ENCODE peak calls at places on chromosomes 11 and 22, in seven cellular contexts. E is GM12892, Z is SK-N-SH, V is K562, S is HepG2, B is H1, D is GM12878. W is an unnamed sample.

GRCh38 chr22:42450862-42451261 is 18.7 kb upstream of the NFAM1 start:
- DNase-seq in E (no peak), Z (no peak), V (no peak), S (no peak), B (no peak), D (no peak), W (no peak)

GRCh38 chr11:77091146-77091940 is 11.3 kb upstream of the OMP start:
- DNase-seq in E (peak), Z (peak), V (peak), S (peak), B (peak), D (no peak), W (peak)

GRCh38 chr11:17734418-17734911 is at the start of gene KCNC1:
- DNase-seq in E (no peak), Z (peak), V (peak), S (no peak), B (peak), D (no peak), W (no peak)

GRCh38 chr11:109426442-109426841 is 4.5 kb downstream of the C11orf87 start:
- DNase-seq in E (no peak), Z (peak), V (no peak), S (no peak), B (no peak), D (no peak), W (no peak)

GRCh38 chr11:86606849-86607481 is 65.5 kb downstream of the ME3 start:
- DNase-seq in E (no peak), Z (no peak), V (no peak), S (no peak), B (no peak), D (no peak), W (no peak)

GRCh38 chr22:17096095-17096494 is 11.3 kb downstream of the IL17RA start:
- DNase-seq in E (no peak), Z (no peak), V (no peak), S (no peak), B (no peak), D (no peak), W (no peak)

GRCh38 chr22:44353063-44353440 is 40.3 kb upstream of the SHISAL1 start:
- DNase-seq in E (no peak), Z (no peak), V (no peak), S (no peak), B (no peak), D (no peak), W (no peak)

GRCh38 chr11:73883856-73884255 is 7.1 kb downstream of the PAAF1 start:
- DNase-seq in E (no peak), Z (no peak), V (no peak), S (no peak), B (no peak), D (no peak), W (no peak)

GRCh38 chr11:114166897-114167323 is 107.4 kb downstream of the ZBTB16 start:
- DNase-seq in E (no peak), Z (no peak), V (no peak), S (no peak), B (no peak), D (no peak), W (no peak)

GRCh38 chr11:71322192-71322735 is 69.9 kb upstream of the SHANK2 start:
- DNase-seq in E (no peak), Z (no peak), V (no peak), S (no peak), B (no peak), D (no peak), W (no peak)

GRCh38 chr22:19905619-19906276 is 35.8 kb upstream of the COMT start:
- DNase-seq in E (no peak), Z (peak), V (no peak), S (no peak), B (no peak), D (no peak), W (no peak)

GRCh38 chr11:43756575-43756974 is 76.0 kb downstream of the HSD17B12 start:
- DNase-seq in E (no peak), Z (no peak), V (no peak), S (no peak), B (no peak), D (no peak), W (no peak)

GRCh38 chr11:34323601-34324000 is 34.2 kb downstream of the ABTB2 start:
- DNase-seq in E (no peak), Z (no peak), V (no peak), S (no peak), B (no peak), D (no peak), W (no peak)

GRCh38 chr11:116053538-116053919 is 549.3 kb upstream of the CADM1 start:
- DNase-seq in E (no peak), Z (no peak), V (no peak), S (no peak), B (no peak), D (no peak), W (no peak)

GRCh38 chr11:44179173-44179572 is 83.7 kb downstream of the EXT2 start:
- DNase-seq in E (no peak), Z (peak), V (no peak), S (no peak), B (no peak), D (no peak), W (no peak)

GRCh38 chr11:75100314-75100713 is 3.6 kb upstream of the OR2AT4 start:
- DNase-seq in E (peak), Z (no peak), V (peak), S (no peak), B (no peak), D (peak), W (peak)

GRCh38 chr11:94171693-94172440 is 43.2 kb downstream of the PANX1 start:
- DNase-seq in E (no peak), Z (peak), V (peak), S (peak), B (peak), D (no peak), W (no peak)

GRCh38 chr22:23410411-23410810 is 169.7 kb downstream of the IGLL1 start:
- DNase-seq in E (no peak), Z (no peak), V (no peak), S (no peak), B (no peak), D (no peak), W (no peak)

GRCh38 chr11:108316061-108316460 is 93.2 kb downstream of the ATM start:
- DNase-seq in E (no peak), Z (no peak), V (no peak), S (no peak), B (no peak), D (no peak), W (no peak)

GRCh38 chr11:6012055-6012668 is 5.4 kb upstream of the OR56A4 start:
- DNase-seq in E (no peak), Z (no peak), V (no peak), S (no peak), B (no peak), D (no peak), W (no peak)

GRCh38 chr11:43508511-43508918 is 149.8 kb downstream of the TTC17 start:
- DNase-seq in E (no peak), Z (no peak), V (no peak), S (no peak), B (no peak), D (no peak), W (no peak)

GRCh38 chr11:127080735-127081134 is 80.2 kb upstream of the KIRREL3 start:
- DNase-seq in E (no peak), Z (no peak), V (no peak), S (no peak), B (no peak), D (no peak), W (no peak)

GRCh38 chr22:19523240-19524169 is 705 bp downstream of the CLDN5 start:
- DNase-seq in E (no peak), Z (peak), V (no peak), S (no peak), B (peak), D (no peak), W (no peak)

DNA sequence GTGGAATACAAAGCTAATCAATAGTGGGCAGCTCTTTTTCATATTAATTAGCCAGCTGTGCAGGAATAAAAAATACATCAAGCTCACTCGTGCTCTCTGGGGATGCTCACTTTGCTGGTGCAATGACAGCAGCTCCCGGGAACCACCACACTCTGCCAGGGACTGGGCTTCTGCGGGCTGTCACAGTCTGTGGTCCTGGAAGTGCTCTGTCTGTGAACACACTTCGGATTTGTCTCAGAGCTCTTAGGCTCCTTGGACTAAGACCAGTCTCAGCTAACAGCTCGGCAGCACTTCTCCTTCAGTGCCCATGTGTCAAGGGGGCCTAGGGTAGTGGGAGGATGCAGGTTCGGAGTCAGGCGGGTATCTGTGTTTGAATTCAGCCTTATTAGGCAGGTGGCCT is 393.5 kb downstream of the TENM4 start:
- DNase-seq in E (no peak), Z (no peak), V (no peak), S (no peak), B (no peak), D (no peak), W (no peak)
- TF ChIP-seq TAF1 in E (no peak), Z (no peak), V (no peak), S (no peak), B (no peak), D (no peak), W (no peak)

GRCh38 chr22:50443801-50444625 is 30.8 kb downstream of the SBF1 start:
- DNase-seq in E (no peak), Z (peak), V (no peak), S (no peak), B (no peak), D (no peak), W (no peak)
- TF ChIP-seq TAF1 in E (no peak), Z (no peak), V (no peak), S (no peak), B (no peak), D (no peak), W (no peak)

DNA sequence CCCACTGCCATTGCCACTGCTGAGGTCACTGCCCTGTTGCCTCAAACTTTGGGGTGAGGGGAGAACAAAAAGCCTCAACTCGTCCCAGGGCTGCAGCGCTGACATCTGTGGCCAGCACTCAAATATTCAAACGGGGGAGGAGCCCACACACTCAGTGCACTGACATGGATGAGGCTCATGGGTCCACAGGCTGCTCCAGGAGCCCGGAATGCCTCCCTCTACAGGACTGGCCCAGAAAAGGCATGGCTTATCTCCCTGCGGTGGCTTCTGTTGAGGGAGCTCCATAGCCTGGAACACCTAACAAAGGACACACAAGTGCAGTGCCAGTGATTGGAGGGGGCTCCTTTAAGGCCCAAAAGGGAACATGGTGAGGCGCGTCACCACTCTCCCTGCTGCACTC is 341.1 kb upstream of the LUZP2 start:
- DNase-seq in E (no peak), Z (no peak), V (no peak), S (peak), B (no peak), D (no peak), W (no peak)
- TF ChIP-seq TAF1 in E (no peak), Z (no peak), V (no peak), S (no peak), B (no peak), D (no peak), W (no peak)

GRCh38 chr22:46907578-46908215 is 145.2 kb downstream of the TBC1D22A start:
- DNase-seq in E (no peak), Z (no peak), V (no peak), S (no peak), B (peak), D (no peak), W (no peak)
- TF ChIP-seq TAF1 in E (no peak), Z (no peak), V (no peak), S (no peak), B (no peak), D (no peak), W (no peak)

GRCh38 chr22:46902998-46903916 is 140.8 kb downstream of the TBC1D22A start:
- DNase-seq in E (no peak), Z (no peak), V (no peak), S (no peak), B (peak), D (no peak), W (no peak)
- TF ChIP-seq TAF1 in E (no peak), Z (no peak), V (no peak), S (no peak), B (no peak), D (no peak), W (no peak)

W was measured in GM12891.